ENCODE peak calls at places on chromosomes 4 and X, in seven cellular contexts. One of them, this sample, is unnamed.

GRCh38 chr4:184732126-184732525 is 1.8 kb downstream of the CENPU start:
- DNase-seq in A549: no peak
- DNase-seq in skeletal muscle cell: no peak
- DNase-seq in heart left ventricle: no peak
- DNase-seq in foreskin fibroblast: no peak
- DNase-seq in HFF-Myc: no peak
- DNase-seq in esophagus muscularis mucosa: no peak
- DNase-seq in this sample: no peak

GRCh38 chrX:47898024-47898423 is 61.3 kb downstream of the ZNF81 start:
- DNase-seq in A549: no peak
- DNase-seq in skeletal muscle cell: no peak
- DNase-seq in heart left ventricle: no peak
- DNase-seq in foreskin fibroblast: no peak
- DNase-seq in HFF-Myc: no peak
- DNase-seq in esophagus muscularis mucosa: no peak
- DNase-seq in this sample: no peak

GRCh38 chr4:63795301-63795700 is 613.9 kb downstream of the TECRL start:
- DNase-seq in A549: no peak
- DNase-seq in skeletal muscle cell: no peak
- DNase-seq in heart left ventricle: no peak
- DNase-seq in foreskin fibroblast: no peak
- DNase-seq in HFF-Myc: no peak
- DNase-seq in esophagus muscularis mucosa: no peak
- DNase-seq in this sample: no peak

GRCh38 chr4:8221476-8221875 is 22.4 kb downstream of the SH3TC1 start:
- DNase-seq in A549: no peak
- DNase-seq in skeletal muscle cell: peak
- DNase-seq in heart left ventricle: no peak
- DNase-seq in foreskin fibroblast: peak
- DNase-seq in HFF-Myc: peak
- DNase-seq in esophagus muscularis mucosa: no peak
- DNase-seq in this sample: no peak

GRCh38 chr4:152972821-152973613 is 36.9 kb downstream of the FHDC1 start:
- DNase-seq in A549: no peak
- DNase-seq in skeletal muscle cell: peak
- DNase-seq in heart left ventricle: no peak
- DNase-seq in foreskin fibroblast: peak
- DNase-seq in HFF-Myc: peak
- DNase-seq in esophagus muscularis mucosa: no peak
- DNase-seq in this sample: peak

GRCh38 chr4:26298198-26298950 is 22.4 kb upstream of the RBPJ start:
- DNase-seq in A549: no peak
- DNase-seq in skeletal muscle cell: no peak
- DNase-seq in heart left ventricle: no peak
- DNase-seq in foreskin fibroblast: peak
- DNase-seq in HFF-Myc: no peak
- DNase-seq in esophagus muscularis mucosa: no peak
- DNase-seq in this sample: no peak

GRCh38 chr4:5206391-5206790 is 155.1 kb downstream of the STK32B start:
- DNase-seq in A549: peak
- DNase-seq in skeletal muscle cell: peak
- DNase-seq in heart left ventricle: peak
- DNase-seq in foreskin fibroblast: peak
- DNase-seq in HFF-Myc: peak
- DNase-seq in esophagus muscularis mucosa: no peak
- DNase-seq in this sample: peak

GRCh38 chr4:158722917-158723793 is at the start of gene PPID:
- DNase-seq in A549: peak
- DNase-seq in skeletal muscle cell: peak
- DNase-seq in heart left ventricle: peak
- DNase-seq in foreskin fibroblast: peak
- DNase-seq in HFF-Myc: peak
- DNase-seq in esophagus muscularis mucosa: peak
- DNase-seq in this sample: peak

GRCh38 chr4:55008166-55009056 is 117.0 kb downstream of the KDR start:
- DNase-seq in A549: no peak
- DNase-seq in skeletal muscle cell: no peak
- DNase-seq in heart left ventricle: no peak
- DNase-seq in foreskin fibroblast: no peak
- DNase-seq in HFF-Myc: no peak
- DNase-seq in esophagus muscularis mucosa: no peak
- DNase-seq in this sample: no peak

DNA sequence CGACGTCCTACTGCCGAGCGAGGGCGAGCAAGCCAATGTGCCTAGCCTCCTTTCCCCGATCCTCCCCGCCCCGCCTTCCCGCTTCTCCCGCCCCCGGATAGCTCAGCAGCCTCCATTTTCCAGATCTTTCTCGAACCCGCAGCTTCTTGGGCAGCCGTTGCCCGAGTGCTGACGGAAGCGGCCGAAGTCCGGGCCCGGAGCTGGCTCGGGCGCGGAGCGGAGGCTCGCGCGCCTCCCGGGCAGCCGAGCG is 172 bp upstream of the HSPA4L start:
- DNase-seq in A549: peak
- DNase-seq in skeletal muscle cell: peak
- DNase-seq in heart left ventricle: peak
- DNase-seq in foreskin fibroblast: peak
- DNase-seq in HFF-Myc: peak
- DNase-seq in esophagus muscularis mucosa: no peak
- DNase-seq in this sample: peak
- H3K4me3 ChIP-seq in A549: peak
- H3K4me3 ChIP-seq in skeletal muscle cell: peak
- H3K4me3 ChIP-seq in heart left ventricle: peak
- H3K4me3 ChIP-seq in foreskin fibroblast: peak
- H3K4me3 ChIP-seq in HFF-Myc: peak
- H3K4me3 ChIP-seq in esophagus muscularis mucosa: peak
- H3K4me3 ChIP-seq in this sample: peak

DNA sequence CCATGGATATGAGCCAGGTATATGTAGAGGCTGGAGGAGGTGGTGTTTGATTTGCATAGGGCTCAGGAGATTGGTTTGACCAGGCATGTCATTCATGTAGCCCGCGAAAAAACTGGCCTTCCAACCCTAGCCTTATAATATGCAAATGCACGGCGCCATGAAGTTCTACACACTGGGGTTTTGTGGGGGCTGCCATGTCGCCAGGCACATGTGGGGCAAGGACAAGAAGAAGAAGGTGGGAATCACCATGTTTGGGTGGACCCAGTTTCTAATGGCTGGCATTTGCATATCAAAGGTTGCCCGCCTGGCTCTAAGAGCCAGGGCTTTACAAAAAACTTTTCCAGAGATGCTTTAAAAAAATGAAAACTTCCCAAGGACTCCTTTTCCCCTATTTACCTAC is 1251.0 kb downstream of the PCDH18 start:
- DNase-seq in A549: no peak
- DNase-seq in skeletal muscle cell: no peak
- DNase-seq in heart left ventricle: no peak
- DNase-seq in foreskin fibroblast: no peak
- DNase-seq in HFF-Myc: no peak
- DNase-seq in esophagus muscularis mucosa: no peak
- DNase-seq in this sample: no peak
- H3K4me3 ChIP-seq in A549: no peak
- H3K4me3 ChIP-seq in skeletal muscle cell: no peak
- H3K4me3 ChIP-seq in heart left ventricle: no peak
- H3K4me3 ChIP-seq in foreskin fibroblast: no peak
- H3K4me3 ChIP-seq in HFF-Myc: no peak
- H3K4me3 ChIP-seq in esophagus muscularis mucosa: no peak
- H3K4me3 ChIP-seq in this sample: no peak

GRCh38 chrX:12956704-12957541 is 18.0 kb upstream of the TMSB4X start:
- DNase-seq in A549: peak
- DNase-seq in skeletal muscle cell: no peak
- DNase-seq in heart left ventricle: no peak
- DNase-seq in foreskin fibroblast: no peak
- DNase-seq in HFF-Myc: no peak
- DNase-seq in esophagus muscularis mucosa: no peak
- DNase-seq in this sample: no peak
- H3K4me3 ChIP-seq in A549: no peak
- H3K4me3 ChIP-seq in skeletal muscle cell: no peak
- H3K4me3 ChIP-seq in heart left ventricle: no peak
- H3K4me3 ChIP-seq in foreskin fibroblast: no peak
- H3K4me3 ChIP-seq in HFF-Myc: no peak
- H3K4me3 ChIP-seq in esophagus muscularis mucosa: no peak
- H3K4me3 ChIP-seq in this sample: no peak

DNA sequence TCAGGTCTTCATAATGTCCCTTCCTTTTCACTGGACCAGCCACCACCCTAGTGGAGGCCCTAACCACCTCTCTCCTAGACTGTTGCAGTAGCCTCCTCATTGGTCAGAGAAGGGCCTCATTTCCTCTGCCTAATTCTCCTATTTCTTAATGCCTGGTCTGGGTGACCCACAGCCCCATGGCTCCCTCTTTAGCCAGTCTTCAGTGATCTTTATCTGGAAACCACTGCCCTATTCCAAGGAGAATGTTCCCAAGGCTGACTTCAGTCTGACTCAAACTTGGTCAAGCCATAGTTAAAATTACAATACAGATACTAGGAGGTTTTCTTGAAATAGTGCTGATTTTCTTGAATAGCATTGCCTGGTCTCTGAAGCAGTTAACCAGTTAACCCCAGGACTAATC is 53.6 kb upstream of the PRPS1 start:
- DNase-seq in A549: no peak
- DNase-seq in skeletal muscle cell: no peak
- DNase-seq in heart left ventricle: no peak
- DNase-seq in foreskin fibroblast: peak
- DNase-seq in HFF-Myc: no peak
- DNase-seq in esophagus muscularis mucosa: no peak
- DNase-seq in this sample: peak
- H3K4me3 ChIP-seq in A549: no peak
- H3K4me3 ChIP-seq in skeletal muscle cell: no peak
- H3K4me3 ChIP-seq in heart left ventricle: no peak
- H3K4me3 ChIP-seq in foreskin fibroblast: no peak
- H3K4me3 ChIP-seq in HFF-Myc: no peak
- H3K4me3 ChIP-seq in esophagus muscularis mucosa: no peak
- H3K4me3 ChIP-seq in this sample: no peak

DNA sequence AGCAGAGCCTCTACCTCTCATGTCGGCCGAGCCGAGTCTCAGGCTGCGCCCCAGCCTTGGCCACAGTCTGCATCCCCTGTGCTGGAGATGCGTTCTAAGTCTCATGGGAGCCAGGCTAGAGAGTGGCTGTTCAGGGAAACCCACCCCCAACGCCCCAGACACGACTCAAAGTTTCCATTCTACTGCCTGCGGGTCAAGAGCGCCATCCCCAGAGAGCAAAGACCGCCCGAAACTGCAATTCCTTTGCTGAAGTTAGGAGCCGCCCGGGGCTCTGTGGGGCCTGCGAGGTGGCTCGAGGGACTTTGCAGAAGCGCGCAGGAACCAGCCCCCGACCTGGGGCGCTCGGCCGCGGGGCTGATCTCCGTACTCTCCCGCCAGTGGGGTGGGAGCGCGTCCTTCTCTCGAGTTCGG is 10.0 kb upstream of the ELF4 start:
- DNase-seq in A549: no peak
- DNase-seq in skeletal muscle cell: no peak
- DNase-seq in heart left ventricle: no peak
- DNase-seq in foreskin fibroblast: no peak
- DNase-seq in HFF-Myc: no peak
- DNase-seq in esophagus muscularis mucosa: no peak
- DNase-seq in this sample: no peak
- H3K4me3 ChIP-seq in A549: peak
- H3K4me3 ChIP-seq in skeletal muscle cell: peak
- H3K4me3 ChIP-seq in heart left ventricle: peak
- H3K4me3 ChIP-seq in foreskin fibroblast: peak
- H3K4me3 ChIP-seq in HFF-Myc: peak
- H3K4me3 ChIP-seq in esophagus muscularis mucosa: peak
- H3K4me3 ChIP-seq in this sample: peak

DNA sequence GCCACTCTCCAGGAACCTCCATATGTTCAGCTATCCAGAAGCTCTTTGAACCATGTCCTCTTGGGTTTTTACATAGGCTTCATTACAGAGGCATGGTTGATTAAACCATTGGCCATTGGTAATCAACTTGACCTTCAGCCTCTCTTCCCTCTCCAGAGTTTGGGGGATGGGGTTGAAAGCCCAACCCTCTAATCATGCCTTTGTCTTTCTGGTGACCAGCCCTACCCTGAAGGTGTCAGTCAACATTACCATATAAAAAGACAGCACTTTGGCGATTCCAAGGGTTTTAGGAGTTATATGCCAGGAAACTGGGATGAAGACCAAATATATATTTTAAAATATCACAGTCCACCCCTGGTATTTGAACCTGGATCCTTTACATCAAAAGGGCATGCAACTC is 222.5 kb downstream of the CHIC1 start:
- DNase-seq in A549: no peak
- DNase-seq in skeletal muscle cell: no peak
- DNase-seq in heart left ventricle: no peak
- DNase-seq in foreskin fibroblast: no peak
- DNase-seq in HFF-Myc: no peak
- DNase-seq in esophagus muscularis mucosa: no peak
- DNase-seq in this sample: no peak
- H3K4me3 ChIP-seq in A549: no peak
- H3K4me3 ChIP-seq in skeletal muscle cell: no peak
- H3K4me3 ChIP-seq in heart left ventricle: no peak
- H3K4me3 ChIP-seq in foreskin fibroblast: no peak
- H3K4me3 ChIP-seq in HFF-Myc: no peak
- H3K4me3 ChIP-seq in esophagus muscularis mucosa: no peak
- H3K4me3 ChIP-seq in this sample: no peak

GRCh38 chrX:136203438-136203837 is 47.8 kb downstream of the MAP7D3 start:
- DNase-seq in A549: no peak
- DNase-seq in skeletal muscle cell: no peak
- DNase-seq in heart left ventricle: no peak
- DNase-seq in foreskin fibroblast: no peak
- DNase-seq in HFF-Myc: no peak
- DNase-seq in esophagus muscularis mucosa: no peak
- DNase-seq in this sample: no peak
- H3K4me3 ChIP-seq in A549: no peak
- H3K4me3 ChIP-seq in skeletal muscle cell: no peak
- H3K4me3 ChIP-seq in heart left ventricle: peak
- H3K4me3 ChIP-seq in foreskin fibroblast: no peak
- H3K4me3 ChIP-seq in HFF-Myc: no peak
- H3K4me3 ChIP-seq in esophagus muscularis mucosa: peak
- H3K4me3 ChIP-seq in this sample: no peak

This sample was measured in brain microvascular endothelial cell.